ENCODE peak calls at places on chromosomes 13 and 19, in six cellular contexts. One of them, this sample, is unnamed. For H3K27me3, the result is how much of the 10 kb centered on the place peaks cover.

GRCh38 chr19:31641591-31641990 is 292.4 kb upstream of the TSHZ3 start:
- DNase-seq in endothelial cell of umbilical vein: no peak
- DNase-seq in sigmoid colon: no peak
- DNase-seq in tibial nerve: no peak
- DNase-seq in breast epithelium: no peak
- DNase-seq in K562: no peak
- DNase-seq in this sample: no peak

GRCh38 chr13:110559429-110559943 is 2.0 kb downstream of the RAB20 start:
- DNase-seq in endothelial cell of umbilical vein: no peak
- DNase-seq in sigmoid colon: peak
- DNase-seq in tibial nerve: no peak
- DNase-seq in breast epithelium: peak
- DNase-seq in K562: no peak
- DNase-seq in this sample: peak

GRCh38 chr19:51798958-51799310 is 4.0 kb downstream of the FPR3 start:
- DNase-seq in endothelial cell of umbilical vein: no peak
- DNase-seq in sigmoid colon: peak
- DNase-seq in tibial nerve: no peak
- DNase-seq in breast epithelium: no peak
- DNase-seq in K562: no peak
- DNase-seq in this sample: no peak

GRCh38 chr19:47471733-47472457 is at the start of gene SLC8A2:
- DNase-seq in endothelial cell of umbilical vein: peak
- DNase-seq in sigmoid colon: peak
- DNase-seq in tibial nerve: no peak
- DNase-seq in breast epithelium: no peak
- DNase-seq in K562: peak
- DNase-seq in this sample: no peak

GRCh38 chr13:60627071-60627686 is 230.2 kb downstream of the TDRD3 start:
- DNase-seq in endothelial cell of umbilical vein: peak
- DNase-seq in sigmoid colon: no peak
- DNase-seq in tibial nerve: no peak
- DNase-seq in breast epithelium: no peak
- DNase-seq in K562: peak
- DNase-seq in this sample: no peak

GRCh38 chr13:113015826-113016525 is 47.0 kb downstream of the MCF2L start:
- DNase-seq in endothelial cell of umbilical vein: no peak
- DNase-seq in sigmoid colon: no peak
- DNase-seq in tibial nerve: no peak
- DNase-seq in breast epithelium: no peak
- DNase-seq in K562: no peak
- DNase-seq in this sample: no peak

GRCh38 chr13:109610517-109610916 is 175.9 kb downstream of the IRS2 start:
- DNase-seq in endothelial cell of umbilical vein: no peak
- DNase-seq in sigmoid colon: peak
- DNase-seq in tibial nerve: no peak
- DNase-seq in breast epithelium: no peak
- DNase-seq in K562: peak
- DNase-seq in this sample: peak

GRCh38 chr19:18865973-18866799 is 29.8 kb downstream of the CERS1 start:
- DNase-seq in endothelial cell of umbilical vein: peak
- DNase-seq in sigmoid colon: no peak
- DNase-seq in tibial nerve: peak
- DNase-seq in breast epithelium: no peak
- DNase-seq in K562: peak
- DNase-seq in this sample: no peak

GRCh38 chr19:13024958-13025653 is 29.8 kb downstream of the NFIX start:
- DNase-seq in endothelial cell of umbilical vein: peak
- DNase-seq in sigmoid colon: peak
- DNase-seq in tibial nerve: no peak
- DNase-seq in breast epithelium: no peak
- DNase-seq in K562: no peak
- DNase-seq in this sample: no peak

GRCh38 chr19:30001794-30002193 is 59.8 kb downstream of the URI1 start:
- DNase-seq in endothelial cell of umbilical vein: peak
- DNase-seq in sigmoid colon: no peak
- DNase-seq in tibial nerve: no peak
- DNase-seq in breast epithelium: no peak
- DNase-seq in K562: peak
- DNase-seq in this sample: no peak

GRCh38 chr13:38017320-38017719 is 147.7 kb upstream of the TRPC4 start:
- DNase-seq in endothelial cell of umbilical vein: no peak
- DNase-seq in sigmoid colon: no peak
- DNase-seq in tibial nerve: no peak
- DNase-seq in breast epithelium: no peak
- DNase-seq in K562: no peak
- DNase-seq in this sample: no peak

GRCh38 chr19:44517146-44517545 is 12.3 kb downstream of the CEACAM20 start:
- DNase-seq in endothelial cell of umbilical vein: no peak
- DNase-seq in sigmoid colon: no peak
- DNase-seq in tibial nerve: no peak
- DNase-seq in breast epithelium: no peak
- DNase-seq in K562: no peak
- DNase-seq in this sample: no peak

GRCh38 chr13:112209731-112210130 is 142.8 kb downstream of the SOX1 start:
- DNase-seq in endothelial cell of umbilical vein: no peak
- DNase-seq in sigmoid colon: no peak
- DNase-seq in tibial nerve: no peak
- DNase-seq in breast epithelium: no peak
- DNase-seq in K562: no peak
- DNase-seq in this sample: no peak

GRCh38 chr13:107289540-107289939 is 721.6 kb upstream of the ARGLU1 start:
- DNase-seq in endothelial cell of umbilical vein: no peak
- DNase-seq in sigmoid colon: no peak
- DNase-seq in tibial nerve: no peak
- DNase-seq in breast epithelium: no peak
- DNase-seq in K562: no peak
- DNase-seq in this sample: no peak

GRCh38 chr13:34410653-34411052 is 531.4 kb upstream of the NBEA start:
- DNase-seq in endothelial cell of umbilical vein: no peak
- DNase-seq in sigmoid colon: no peak
- DNase-seq in tibial nerve: no peak
- DNase-seq in breast epithelium: no peak
- DNase-seq in K562: no peak
- DNase-seq in this sample: no peak

GRCh38 chr13:50513528-50513863 is 330.0 kb downstream of the DLEU7 start:
- DNase-seq in endothelial cell of umbilical vein: no peak
- DNase-seq in sigmoid colon: no peak
- DNase-seq in tibial nerve: no peak
- DNase-seq in breast epithelium: no peak
- DNase-seq in K562: no peak
- DNase-seq in this sample: no peak

GRCh38 chr19:35743640-35744306 is 1.4 kb downstream of the U2AF1L4 start:
- DNase-seq in endothelial cell of umbilical vein: no peak
- DNase-seq in sigmoid colon: no peak
- DNase-seq in tibial nerve: no peak
- DNase-seq in breast epithelium: no peak
- DNase-seq in K562: no peak
- DNase-seq in this sample: no peak

GRCh38 chr13:113863511-113864302 is at the start of gene GAS6:
- DNase-seq in endothelial cell of umbilical vein: peak
- DNase-seq in sigmoid colon: no peak
- DNase-seq in tibial nerve: no peak
- DNase-seq in breast epithelium: peak
- DNase-seq in K562: peak
- DNase-seq in this sample: no peak

DNA sequence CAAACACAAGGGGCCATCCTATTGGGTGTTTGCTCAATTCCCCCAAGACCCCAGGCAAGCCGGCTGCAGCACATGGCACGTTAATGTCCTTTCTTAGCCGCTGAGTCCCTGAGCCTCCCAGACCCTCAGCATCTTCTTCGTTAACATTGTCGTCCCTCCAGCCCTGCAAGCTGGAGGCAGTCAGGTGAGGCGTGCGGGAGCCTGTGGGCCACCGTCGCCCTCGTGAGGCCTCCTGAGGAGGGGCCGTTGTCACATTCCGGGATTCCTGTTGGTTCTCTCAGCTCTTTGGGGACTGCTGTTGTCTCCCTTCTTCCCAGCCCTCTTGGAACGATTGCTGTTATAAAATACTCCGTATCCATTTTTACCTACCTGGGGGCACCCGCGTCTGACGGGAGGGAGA is 140.6 kb downstream of the KDM4B start:
- DNase-seq in endothelial cell of umbilical vein: no peak
- DNase-seq in sigmoid colon: no peak
- DNase-seq in tibial nerve: no peak
- DNase-seq in breast epithelium: no peak
- DNase-seq in K562: no peak
- DNase-seq in this sample: no peak
- TF ChIP-seq CTCF in endothelial cell of umbilical vein: no peak
- TF ChIP-seq CTCF in sigmoid colon: no peak
- TF ChIP-seq CTCF in tibial nerve: no peak
- TF ChIP-seq CTCF in breast epithelium: no peak
- TF ChIP-seq CTCF in K562: no peak
- TF ChIP-seq CTCF in this sample: no peak

DNA sequence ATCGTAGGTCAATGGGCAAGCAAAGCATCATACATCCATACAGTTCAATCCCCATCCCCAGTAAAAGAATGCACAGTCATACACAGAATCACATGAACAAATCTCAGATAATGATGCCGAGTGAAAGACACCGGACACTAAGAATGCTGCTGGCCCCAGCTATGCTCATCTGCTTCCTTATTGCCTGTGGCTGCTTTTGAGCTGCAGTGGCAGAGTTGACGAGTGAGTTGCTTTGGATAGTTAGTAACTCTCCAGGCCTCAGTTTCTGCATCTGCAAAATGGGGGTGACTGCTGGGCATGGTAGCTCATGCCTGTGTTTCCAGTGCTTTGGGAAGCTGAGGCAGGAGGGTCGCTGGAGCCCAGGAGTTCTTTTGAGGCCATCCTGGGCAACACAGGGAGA is 12.9 kb upstream of the NFIC start:
- DNase-seq in endothelial cell of umbilical vein: no peak
- DNase-seq in sigmoid colon: no peak
- DNase-seq in tibial nerve: no peak
- DNase-seq in breast epithelium: no peak
- DNase-seq in K562: no peak
- DNase-seq in this sample: no peak
- H3K27me3 ChIP-seq in endothelial cell of umbilical vein: under half
- H3K27me3 ChIP-seq in sigmoid colon: under half
- H3K27me3 ChIP-seq in tibial nerve: under half
- H3K27me3 ChIP-seq in breast epithelium: under half
- H3K27me3 ChIP-seq in K562: under half
- H3K27me3 ChIP-seq in this sample: under half

GRCh38 chr19:49059056-49059455 is 1.5 kb upstream of the CGB7 start:
- DNase-seq in endothelial cell of umbilical vein: no peak
- DNase-seq in sigmoid colon: no peak
- DNase-seq in tibial nerve: no peak
- DNase-seq in breast epithelium: no peak
- DNase-seq in K562: no peak
- DNase-seq in this sample: no peak

GRCh38 chr19:49061000-49061399 is 3.5 kb upstream of the CGB7 start:
- DNase-seq in endothelial cell of umbilical vein: no peak
- DNase-seq in sigmoid colon: no peak
- DNase-seq in tibial nerve: no peak
- DNase-seq in breast epithelium: no peak
- DNase-seq in K562: no peak
- DNase-seq in this sample: no peak

GRCh38 chr19:49058592-49058991 is 1.0 kb upstream of the CGB7 start:
- DNase-seq in endothelial cell of umbilical vein: no peak
- DNase-seq in sigmoid colon: no peak
- DNase-seq in tibial nerve: no peak
- DNase-seq in breast epithelium: peak
- DNase-seq in K562: peak
- DNase-seq in this sample: no peak

GRCh38 chr19:49057636-49058234 is at the start of gene CGB7:
- DNase-seq in endothelial cell of umbilical vein: peak
- DNase-seq in sigmoid colon: peak
- DNase-seq in tibial nerve: peak
- DNase-seq in breast epithelium: peak
- DNase-seq in K562: peak
- DNase-seq in this sample: peak

DNA sequence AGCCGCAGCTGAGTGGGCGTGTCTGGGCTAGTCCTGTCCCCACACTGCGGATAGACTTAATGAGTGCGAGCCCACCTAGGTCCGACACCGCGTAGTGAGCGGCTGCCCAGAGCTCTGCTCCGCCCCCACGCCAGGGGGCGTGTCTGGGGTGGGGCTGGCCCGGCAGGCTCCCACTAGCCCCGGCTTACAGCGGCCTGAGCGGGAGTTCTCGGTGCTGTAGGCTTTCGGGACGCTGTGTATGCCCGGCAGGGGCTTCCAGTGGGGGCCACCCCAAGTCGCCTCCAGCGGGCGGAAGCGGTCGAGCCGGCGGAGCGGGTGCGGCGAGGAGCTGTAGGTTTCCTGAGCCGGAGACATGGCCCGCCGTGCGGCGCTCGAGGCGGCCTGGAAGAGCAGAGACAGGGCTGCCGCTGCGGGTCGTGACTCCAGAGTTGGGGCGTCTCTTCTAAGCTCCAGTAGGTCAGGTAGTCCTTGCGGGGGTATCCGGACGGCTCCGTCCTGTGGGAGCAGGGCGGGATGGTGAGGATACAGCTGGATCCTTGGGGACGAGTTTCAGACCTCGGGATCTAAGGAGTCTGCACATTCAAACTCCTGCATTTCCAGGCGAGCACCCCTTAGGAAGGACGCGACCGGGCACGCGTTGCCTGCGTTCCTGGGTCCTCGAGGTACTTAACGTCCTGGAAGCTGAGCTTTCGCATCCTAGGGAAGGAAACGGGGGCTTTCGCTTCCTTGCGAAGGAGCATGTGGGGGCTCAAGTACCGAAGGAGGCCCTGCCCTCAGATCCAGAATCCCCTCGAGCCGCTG is 1.2 kb downstream of the CGB7 start:
- DNase-seq in endothelial cell of umbilical vein: peak
- DNase-seq in sigmoid colon: no peak
- DNase-seq in tibial nerve: peak
- DNase-seq in breast epithelium: peak
- DNase-seq in K562: peak
- DNase-seq in this sample: peak
- TF ChIP-seq POLR2A in endothelial cell of umbilical vein: no peak
- TF ChIP-seq POLR2A in sigmoid colon: no peak
- TF ChIP-seq POLR2A in tibial nerve: no peak
- TF ChIP-seq POLR2A in breast epithelium: no peak
- TF ChIP-seq POLR2A in K562: no peak
- TF ChIP-seq POLR2A in this sample: no peak

GRCh38 chr19:43310221-43310620 is 40.9 kb upstream of the PSG9 start:
- DNase-seq in endothelial cell of umbilical vein: no peak
- DNase-seq in sigmoid colon: no peak
- DNase-seq in tibial nerve: no peak
- DNase-seq in breast epithelium: no peak
- DNase-seq in K562: no peak
- DNase-seq in this sample: no peak

GRCh38 chr19:43300876-43301765 is 31.8 kb upstream of the PSG9 start:
- DNase-seq in endothelial cell of umbilical vein: no peak
- DNase-seq in sigmoid colon: no peak
- DNase-seq in tibial nerve: no peak
- DNase-seq in breast epithelium: no peak
- DNase-seq in K562: no peak
- DNase-seq in this sample: no peak

GRCh38 chr19:43306097-43306496 is 36.8 kb upstream of the PSG9 start:
- DNase-seq in endothelial cell of umbilical vein: no peak
- DNase-seq in sigmoid colon: no peak
- DNase-seq in tibial nerve: no peak
- DNase-seq in breast epithelium: no peak
- DNase-seq in K562: no peak
- DNase-seq in this sample: no peak

GRCh38 chr19:43308244-43308815 is 39.0 kb upstream of the PSG9 start:
- DNase-seq in endothelial cell of umbilical vein: no peak
- DNase-seq in sigmoid colon: no peak
- DNase-seq in tibial nerve: no peak
- DNase-seq in breast epithelium: no peak
- DNase-seq in K562: no peak
- DNase-seq in this sample: no peak

GRCh38 chr19:43305642-43306041 is 36.3 kb upstream of the PSG9 start:
- DNase-seq in endothelial cell of umbilical vein: no peak
- DNase-seq in sigmoid colon: no peak
- DNase-seq in tibial nerve: no peak
- DNase-seq in breast epithelium: no peak
- DNase-seq in K562: peak
- DNase-seq in this sample: no peak
- TF ChIP-seq CTCF in endothelial cell of umbilical vein: no peak
- TF ChIP-seq CTCF in sigmoid colon: no peak
- TF ChIP-seq CTCF in tibial nerve: no peak
- TF ChIP-seq CTCF in breast epithelium: no peak
- TF ChIP-seq CTCF in K562: peak
- TF ChIP-seq CTCF in this sample: no peak

This sample was measured in right lobe of liver.